ENCODE peak calls at places on chromosomes 7 and 10, in eight cellular contexts. T, A, N, Z, B, K, F and Y are unnamed samples.
A peak's percentile ranks its signal among the peaks of the same experiment; 100 is the strongest.

GRCh38 chr10:127535802-127536515 is 13.2 kb upstream of the NPS start:
- DNase-seq in A (peak; percentile 39), K (no peak), B (peak; percentile 22), N (no peak), Z (no peak), F (no peak), T (no peak), Y (no peak)

GRCh38 chr7:29308424-29308823 is 113.8 kb downstream of the CHN2 start:
- DNase-seq in T (no peak), F (no peak), N (no peak), B (no peak), Z (no peak), K (no peak), A (no peak), Y (no peak)

GRCh38 chr10:72830625-72831024 is 62.9 kb upstream of the OIT3 start:
- DNase-seq in F (no peak), N (no peak), A (no peak), T (no peak), B (no peak), K (no peak), Z (no peak), Y (no peak)

GRCh38 chr10:909831-910230 is 21.7 kb downstream of the LARP4B start:
- DNase-seq in T (no peak), Z (no peak), F (no peak), A (no peak), K (no peak), N (no peak), B (peak; percentile 53), Y (peak; percentile 60)

GRCh38 chr7:101435461-101436225 is 73.0 kb downstream of the COL26A1 start:
- DNase-seq in B (no peak), Z (no peak), T (no peak), N (no peak), F (no peak), A (no peak), K (no peak), Y (no peak)

GRCh38 chr7:121006731-121007315 is 18.3 kb downstream of the CPED1 start:
- DNase-seq in B (no peak), Z (peak; percentile 5), T (no peak), K (no peak), A (no peak), F (no peak), N (no peak), Y (no peak)

GRCh38 chr10:7667262-7668141 is 736 bp upstream of the ITIH5 start:
- DNase-seq in N (no peak), T (peak; percentile 21), K (no peak), F (no peak), A (no peak), B (no peak), Z (no peak), Y (no peak)

GRCh38 chr7:135100856-135101255 is 47.0 kb upstream of the TMEM140 start:
- DNase-seq in B (peak; percentile 37), Z (no peak), K (no peak), N (no peak), A (no peak), T (no peak), F (no peak), Y (peak; percentile 10)

GRCh38 chr10:30039567-30039966 is 19.8 kb downstream of the JCAD start:
- DNase-seq in B (no peak), Z (no peak), K (no peak), T (no peak), N (no peak), A (no peak), F (no peak), Y (no peak)

GRCh38 chr7:32357535-32358277 is 132.5 kb downstream of the LSM5 start:
- DNase-seq in A (no peak), Z (no peak), B (peak; percentile 14), K (no peak), F (no peak), T (no peak), N (no peak), Y (no peak)

GRCh38 chr10:36469585-36469984 is 655.8 kb upstream of the ANKRD30A start:
- DNase-seq in T (no peak), A (no peak), B (peak; percentile 64), F (no peak), K (no peak), N (no peak), Z (no peak), Y (peak; percentile 83)

GRCh38 chr7:140972876-140973829 is 41.6 kb downstream of the MRPS33 start:
- DNase-seq in N (no peak), B (no peak), Z (peak; percentile 5), F (no peak), T (no peak), A (no peak), K (no peak), Y (no peak)

GRCh38 chr7:4879401-4880081 is 4.0 kb downstream of the RADIL start:
- DNase-seq in A (no peak), N (no peak), Z (no peak), T (no peak), B (no peak), F (no peak), K (no peak), Y (no peak)

GRCh38 chr10:45235823-45236222 is 79.6 kb downstream of the OR13A1 start:
- DNase-seq in N (no peak), B (peak; percentile 5), K (no peak), A (no peak), F (no peak), Z (no peak), T (no peak), Y (peak; percentile 7)

GRCh38 chr7:157738064-157738460 is 401.3 kb downstream of the DNAJB6 start:
- DNase-seq in K (no peak), Z (no peak), B (no peak), A (no peak), N (no peak), F (no peak), T (no peak), Y (no peak)

GRCh38 chr7:119720541-119720940 is 552.4 kb upstream of the KCND2 start:
- DNase-seq in K (no peak), A (peak; percentile 68), T (no peak), Z (no peak), B (peak; percentile 75), F (no peak), N (no peak), Y (peak; percentile 84)